ENCODE peak calls at places on chromosomes 12 and 14, in six cellular contexts. A is WERI-Rb-1, O is brain microvascular endothelial cell, S is lung, I is heart right ventricle, J is tibial nerve. Y is an unnamed sample.

GRCh38 chr12:120225852-120226640 is 25.1 kb upstream of the RPLP0 start:
- DNase-seq in A (peak), O (no peak), S (peak), I (no peak), J (no peak), Y (no peak)

GRCh38 chr12:80565276-80565675 is 121.2 kb downstream of the PTPRQ start:
- DNase-seq in A (no peak), O (peak), S (no peak), I (no peak), J (no peak), Y (no peak)

GRCh38 chr14:99605299-99605961 is 1.4 kb upstream of the CCDC85C start:
- DNase-seq in A (peak), O (no peak), S (peak), I (peak), J (no peak), Y (no peak)

GRCh38 chr12:113932411-113933196 is 33.5 kb downstream of the RBM19 start:
- DNase-seq in A (peak), O (peak), S (no peak), I (peak), J (no peak), Y (peak)

GRCh38 chr14:94000986-94001385 is 3.9 kb downstream of the CCDC197 start:
- DNase-seq in A (no peak), O (no peak), S (no peak), I (no peak), J (no peak), Y (no peak)

GRCh38 chr14:79597561-79597960 is 613.7 kb downstream of the DIO2 start:
- DNase-seq in A (no peak), O (no peak), S (no peak), I (no peak), J (no peak), Y (no peak)

GRCh38 chr12:83018063-83018462 is 331.4 kb downstream of the TMTC2 start:
- DNase-seq in A (no peak), O (no peak), S (no peak), I (no peak), J (no peak), Y (no peak)

GRCh38 chr12:89427508-89428156 is 75.3 kb upstream of the DUSP6 start:
- DNase-seq in A (no peak), O (peak), S (no peak), I (no peak), J (no peak), Y (no peak)

GRCh38 chr14:63860146-63860545 is 7.3 kb downstream of the SYNE2 start:
- DNase-seq in A (no peak), O (no peak), S (no peak), I (no peak), J (no peak), Y (no peak)
- H3K4me3 ChIP-seq in A (no peak), O (no peak), S (no peak), I (no peak), J (no peak), Y (no peak)

GRCh38 chr14:89367449-89368120 is 49.4 kb downstream of the FOXN3 start:
- DNase-seq in A (no peak), O (no peak), S (no peak), I (no peak), J (no peak), Y (no peak)
- H3K4me3 ChIP-seq in A (no peak), O (no peak), S (no peak), I (peak), J (no peak), Y (no peak)

DNA sequence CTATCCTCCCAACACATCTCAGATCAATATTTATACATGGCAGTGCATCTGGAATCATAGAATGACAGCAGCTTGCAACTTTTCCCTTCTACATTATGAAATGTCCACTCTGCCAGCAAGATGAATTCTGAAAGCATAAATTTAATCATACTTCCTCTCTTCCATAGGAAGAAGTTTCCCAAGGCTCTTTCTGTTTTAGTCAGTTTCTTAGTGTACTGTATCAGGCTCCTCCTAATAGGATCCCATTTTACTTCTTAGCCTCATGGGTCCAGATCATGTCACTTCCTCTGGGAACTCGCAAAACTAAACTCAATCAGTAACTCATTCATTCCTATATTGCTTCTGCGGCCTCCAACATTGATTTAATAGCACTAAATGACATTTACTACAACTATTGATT is 4.1 kb downstream of the CLEC1A start:
- DNase-seq in A (no peak), O (no peak), S (no peak), I (no peak), J (no peak), Y (no peak)
- H3K4me3 ChIP-seq in A (no peak), O (no peak), S (no peak), I (no peak), J (no peak), Y (no peak)

GRCh38 chr12:24014240-24014639 is 64.8 kb upstream of the SOX5 start:
- DNase-seq in A (no peak), O (no peak), S (no peak), I (no peak), J (no peak), Y (no peak)

GRCh38 chr12:24015771-24016170 is 66.3 kb upstream of the SOX5 start:
- DNase-seq in A (no peak), O (no peak), S (no peak), I (no peak), J (no peak), Y (no peak)

GRCh38 chr12:24011927-24012326 is 62.5 kb upstream of the SOX5 start:
- DNase-seq in A (no peak), O (no peak), S (no peak), I (no peak), J (no peak), Y (no peak)

GRCh38 chr12:24012528-24012927 is 63.1 kb upstream of the SOX5 start:
- DNase-seq in A (no peak), O (no peak), S (no peak), I (no peak), J (no peak), Y (no peak)

GRCh38 chr12:24014853-24015590 is 65.6 kb upstream of the SOX5 start:
- DNase-seq in A (no peak), O (no peak), S (no peak), I (no peak), J (no peak), Y (no peak)
- H3K4me3 ChIP-seq in A (no peak), O (no peak), S (no peak), I (no peak), J (no peak), Y (no peak)

GRCh38 chr12:9756174-9756573 is 4.5 kb downstream of the CD69 start:
- DNase-seq in A (no peak), O (no peak), S (no peak), I (no peak), J (no peak), Y (no peak)

GRCh38 chr12:9756756-9757155 is 3.9 kb downstream of the CD69 start:
- DNase-seq in A (no peak), O (no peak), S (no peak), I (no peak), J (no peak), Y (no peak)

GRCh38 chr12:9757433-9758025 is 3.2 kb downstream of the CD69 start:
- DNase-seq in A (no peak), O (no peak), S (no peak), I (no peak), J (no peak), Y (no peak)

GRCh38 chr12:9759680-9760592 is 765 bp downstream of the CD69 start:
- DNase-seq in A (no peak), O (no peak), S (no peak), I (no peak), J (no peak), Y (no peak)

GRCh38 chr12:9758119-9758518 is 2.6 kb downstream of the CD69 start:
- DNase-seq in A (no peak), O (no peak), S (no peak), I (no peak), J (no peak), Y (no peak)
- H3K4me3 ChIP-seq in A (no peak), O (no peak), S (no peak), I (peak), J (peak), Y (no peak)